ENCODE peak calls at places on chromosomes 16 and 17, in six cellular contexts. E is mesenchymal stem cell, Y is neuronal stem cell, O is IMR-90, X is mesendoderm, G is H1. P is an unnamed sample.

GRCh38 chr17:44137891-44138709 is 3.6 kb upstream of the HROB start:
- DNase-seq in E (peak), O (peak), G (peak), X (peak), Y (peak), P (peak)

GRCh38 chr17:13362341-13363122 is 239.2 kb downstream of the HS3ST3A1 start:
- DNase-seq in X (peak), Y (no peak), O (peak), G (no peak), E (peak), P (no peak)

GRCh38 chr17:62882878-62883277 is 74.8 kb upstream of the MARCHF10 start:
- DNase-seq in G (no peak), Y (no peak), X (no peak), O (peak), E (peak), P (no peak)

GRCh38 chr17:60601443-60602384 is 1.7 kb downstream of the PPM1D start:
- DNase-seq in G (no peak), E (peak), Y (peak), O (peak), X (peak), P (peak)

GRCh38 chr17:45991341-45991740 is 7.7 kb upstream of the STH start:
- DNase-seq in E (no peak), X (no peak), O (no peak), Y (no peak), G (no peak), P (no peak)

GRCh38 chr16:84820305-84820684 is 510 bp downstream of the CRISPLD2 start:
- DNase-seq in O (no peak), Y (no peak), G (no peak), X (no peak), E (peak), P (no peak)

GRCh38 chr16:8676160-8676547 is 1.7 kb downstream of the ABAT start:
- DNase-seq in G (no peak), O (no peak), Y (no peak), X (no peak), E (no peak), P (no peak)

GRCh38 chr17:76955191-76955590 is 87.0 kb downstream of the MGAT5B start:
- DNase-seq in O (no peak), Y (no peak), E (no peak), G (no peak), X (no peak), P (peak)

GRCh38 chr17:51118330-51119195 is 2.1 kb downstream of the SPAG9 start:
- DNase-seq in O (no peak), X (no peak), E (no peak), G (no peak), Y (no peak), P (no peak)

GRCh38 chr17:14712471-14713075 is 411.7 kb downstream of the HS3ST3B1 start:
- DNase-seq in X (no peak), E (no peak), O (no peak), G (no peak), Y (no peak), P (no peak)

GRCh38 chr17:66678061-66678460 is 156.9 kb upstream of the CACNG5 start:
- DNase-seq in G (no peak), X (no peak), E (no peak), O (no peak), Y (no peak), P (peak)

GRCh38 chr17:66676421-66676820 is 158.5 kb upstream of the CACNG5 start:
- DNase-seq in E (no peak), O (no peak), Y (no peak), X (no peak), G (no peak), P (no peak)

GRCh38 chr17:66675273-66675990 is 159.5 kb upstream of the CACNG5 start:
- DNase-seq in E (no peak), X (peak), O (no peak), G (no peak), Y (no peak), P (no peak)

GRCh38 chr17:66677201-66677981 is 157.5 kb upstream of the CACNG5 start:
- DNase-seq in Y (no peak), G (no peak), X (no peak), E (peak), O (peak), P (peak)

GRCh38 chr17:66675991-66676371 is 158.9 kb upstream of the CACNG5 start:
- DNase-seq in G (no peak), E (no peak), O (no peak), X (no peak), Y (no peak), P (no peak)
- H2BK15ac ChIP-seq in G (peak), E (no peak), O (no peak), X (no peak), Y (no peak), P (no peak)

GRCh38 chr17:83078378-83079339 is 750 bp upstream of the METRNL start:
- DNase-seq in E (peak), O (no peak), X (no peak), G (no peak), Y (peak), P (no peak)

GRCh38 chr17:83080641-83081560 is 1.5 kb downstream of the METRNL start:
- DNase-seq in Y (no peak), X (no peak), G (no peak), E (peak), O (peak), P (no peak)

GRCh38 chr17:83077411-83077810 is 2.0 kb upstream of the METRNL start:
- DNase-seq in X (no peak), E (no peak), O (no peak), Y (no peak), G (no peak), P (no peak)

GRCh38 chr17:83079766-83080616 is 582 bp downstream of the METRNL start:
- DNase-seq in X (no peak), E (no peak), G (no peak), O (no peak), Y (no peak), P (no peak)

DNA sequence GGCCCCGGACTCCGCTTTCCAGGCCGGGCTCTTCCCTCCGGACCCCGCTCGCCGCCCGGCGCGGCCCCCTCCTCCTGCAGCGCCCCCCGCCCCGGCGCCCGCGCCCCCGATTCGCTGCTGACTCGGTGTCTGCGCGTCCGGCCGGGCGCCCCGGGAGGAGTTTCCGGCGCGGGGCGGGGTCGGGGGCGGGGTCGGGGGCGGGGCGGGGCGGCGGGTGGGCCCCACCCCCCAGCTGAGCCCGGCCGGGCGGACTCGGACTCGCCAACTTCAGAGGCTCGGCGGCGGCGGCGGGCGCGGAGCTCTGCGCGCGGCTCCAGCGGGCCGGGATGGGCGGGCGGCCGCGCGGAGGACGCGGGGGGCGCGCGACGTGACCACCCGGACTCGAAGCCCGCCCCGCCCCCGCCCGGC is at the start of gene METRNL:
- DNase-seq in O (peak), Y (peak), G (no peak), E (peak), X (peak), P (peak)
- H3K9ac ChIP-seq in O (peak), Y (peak), G (no peak), E (peak), X (peak), P (no peak)

DNA sequence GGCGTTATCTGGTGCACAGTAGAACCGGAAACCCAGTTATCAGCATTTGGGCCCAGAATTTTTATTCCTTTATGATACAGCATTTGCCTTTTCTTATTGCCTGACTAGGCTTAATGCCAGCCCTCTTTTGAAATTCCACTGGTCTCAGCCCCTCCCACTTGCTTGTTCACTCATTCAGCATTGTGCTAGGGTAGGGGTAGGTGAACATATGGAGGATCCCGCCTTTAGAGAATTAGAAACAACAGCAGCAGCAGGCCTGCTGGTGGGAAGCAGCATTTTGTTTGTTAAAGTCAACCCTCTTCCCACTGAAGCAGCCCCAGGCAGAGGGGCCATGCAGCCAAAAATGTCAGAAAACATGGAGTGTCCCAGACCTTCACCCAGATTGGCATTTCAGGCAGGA is 1355.2 kb downstream of the CDH8 start:
- DNase-seq in E (no peak), Y (peak), G (no peak), O (no peak), X (peak), P (no peak)
- H2BK15ac ChIP-seq in E (no peak), Y (no peak), G (no peak), O (no peak), X (no peak), P (no peak)

DNA sequence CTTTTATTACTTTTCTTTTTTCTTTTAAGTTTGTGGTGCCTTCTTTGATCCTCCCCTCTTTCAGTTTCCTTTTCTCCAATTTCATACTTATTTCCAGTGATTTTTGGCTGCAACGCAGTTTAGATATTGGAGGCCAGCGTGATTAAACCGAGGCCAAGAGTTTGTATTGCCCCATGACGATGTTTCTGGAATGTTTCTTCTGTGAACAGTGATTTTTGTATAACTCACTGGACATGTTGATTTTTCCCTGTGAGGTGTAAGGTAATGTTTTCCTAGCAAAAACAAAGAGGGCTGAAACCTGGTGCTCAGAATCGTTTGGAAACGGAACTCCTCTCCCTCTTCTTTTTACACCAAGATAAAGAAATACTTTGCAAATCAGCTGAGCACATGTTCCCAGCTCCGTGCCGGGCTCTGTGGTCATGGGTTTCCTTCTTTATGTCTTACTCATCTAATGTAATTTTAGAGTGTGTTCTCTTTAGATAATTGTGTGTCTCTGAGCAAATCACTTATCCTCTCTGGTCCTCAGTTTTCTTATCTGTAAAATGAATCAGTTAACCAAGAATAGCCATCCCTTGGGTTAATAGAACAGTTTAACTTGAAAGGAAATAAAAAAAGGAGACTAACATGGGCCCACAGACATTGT is 344.4 kb downstream of the WWOX start:
- DNase-seq in Y (no peak), O (no peak), G (no peak), X (no peak), E (peak), P (no peak)
- H3K9ac ChIP-seq in Y (no peak), O (no peak), G (no peak), X (no peak), E (peak), P (no peak)

DNA sequence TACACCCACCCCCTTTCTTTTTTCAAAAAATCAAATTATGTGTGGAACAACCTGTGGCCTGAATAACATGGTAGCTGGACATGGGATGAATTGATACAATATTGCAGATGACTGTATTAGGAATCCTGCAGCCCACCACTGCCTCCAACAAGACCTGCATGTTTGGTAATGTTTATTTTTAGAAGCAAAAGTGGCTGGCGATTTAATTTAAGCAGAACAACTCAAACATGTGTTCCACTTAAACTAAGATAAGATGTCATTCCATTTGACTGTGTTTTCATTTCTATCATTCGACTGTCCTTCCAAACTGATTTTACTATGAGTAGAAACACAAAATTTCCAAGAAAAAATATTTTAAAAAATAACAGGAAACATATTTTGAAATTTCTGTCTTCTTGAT is 10.1 kb upstream of the DHRS7C start:
- DNase-seq in G (no peak), E (no peak), Y (no peak), X (no peak), O (no peak), P (no peak)
- H2BK15ac ChIP-seq in G (no peak), E (no peak), Y (no peak), X (no peak), O (no peak), P (no peak)

GRCh38 chr16:73610605-73611177 is 562.8 kb upstream of the ZFHX3 start:
- DNase-seq in G (no peak), E (no peak), X (peak), O (no peak), Y (no peak), P (no peak)

GRCh38 chr16:73615256-73615655 is 567.3 kb upstream of the ZFHX3 start:
- DNase-seq in Y (no peak), X (no peak), G (no peak), O (no peak), E (no peak), P (no peak)

GRCh38 chr16:73616186-73616585 is 568.3 kb upstream of the ZFHX3 start:
- DNase-seq in X (peak), O (no peak), E (no peak), Y (peak), G (no peak), P (no peak)
- H3K9ac ChIP-seq in X (no peak), O (no peak), E (no peak), Y (no peak), G (no peak), P (no peak)

GRCh38 chr16:7422489-7422888 is 89.8 kb downstream of the RBFOX1 start:
- DNase-seq in G (no peak), E (no peak), X (no peak), O (no peak), Y (no peak), P (no peak)
- H2BK15ac ChIP-seq in G (no peak), E (no peak), X (no peak), O (no peak), Y (no peak), P (no peak)

DNA sequence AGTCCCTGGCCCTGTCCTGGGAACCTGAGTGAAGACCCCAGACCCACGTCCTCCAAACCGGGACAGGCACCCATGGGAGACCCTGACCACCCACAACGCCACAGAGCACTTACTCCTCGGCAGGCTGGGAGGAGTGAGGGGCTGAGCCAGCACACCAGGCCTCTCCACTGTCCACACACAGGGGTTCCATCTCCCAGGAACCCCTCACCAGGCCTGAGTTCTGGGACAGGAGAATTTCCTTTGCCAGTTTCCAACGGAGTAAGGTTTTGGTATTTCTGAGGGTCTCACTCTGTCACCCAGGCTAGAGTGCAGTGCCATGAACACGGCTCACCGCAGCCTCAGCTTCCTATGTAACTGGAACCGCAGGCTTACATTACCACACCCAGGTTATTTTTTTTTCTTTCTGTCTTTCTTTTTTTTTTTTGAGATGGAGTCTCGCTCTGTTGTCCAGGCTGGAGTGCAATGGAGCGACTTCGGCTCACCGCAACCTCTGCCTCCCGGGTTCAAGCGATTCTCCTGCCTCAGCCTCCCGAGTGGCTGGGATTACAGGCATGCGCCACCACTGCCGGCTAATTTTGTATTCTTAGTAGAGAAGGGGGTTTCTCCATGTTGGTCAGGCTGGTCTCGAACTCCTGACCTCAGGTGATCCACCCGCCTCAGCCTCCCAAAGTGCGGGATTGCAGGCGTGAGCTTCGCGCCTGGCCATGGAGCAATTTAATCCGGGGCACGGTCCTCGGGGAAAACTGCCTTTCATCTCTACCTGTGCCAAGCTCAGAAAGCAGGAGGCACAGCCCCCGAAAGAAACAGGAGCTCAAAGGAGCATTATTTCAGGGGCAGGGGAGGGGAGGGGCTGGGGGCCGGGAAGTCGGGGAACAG is 1.6 kb downstream of the PGAP6 start:
- DNase-seq in E (no peak), Y (no peak), O (no peak), G (no peak), X (no peak), P (no peak)
- H3K9ac ChIP-seq in E (peak), Y (no peak), O (peak), G (no peak), X (peak), P (no peak)

DNA sequence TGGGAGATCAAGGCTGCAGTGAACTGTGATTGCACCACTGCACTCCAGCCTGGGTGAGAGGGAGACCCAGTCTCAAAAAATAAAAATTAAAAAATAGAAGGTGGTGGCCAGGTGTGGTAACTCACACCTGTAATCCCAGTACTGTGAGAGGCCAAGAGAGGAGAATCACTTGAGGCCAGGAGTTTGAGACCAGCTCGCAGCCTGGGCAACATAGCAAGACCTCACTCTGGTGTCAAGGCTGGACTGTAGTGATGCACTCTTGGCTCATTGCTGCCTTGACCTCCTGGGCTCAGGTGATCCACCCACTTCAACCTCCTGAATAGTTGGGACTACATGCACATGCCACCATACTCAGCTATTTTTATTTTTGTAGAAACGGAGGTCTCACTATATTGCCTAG is 13.3 kb downstream of the RFFL start:
- DNase-seq in Y (no peak), E (no peak), G (no peak), O (no peak), X (no peak), P (no peak)
- H2BK15ac ChIP-seq in Y (no peak), E (no peak), G (no peak), O (no peak), X (no peak), P (no peak)